ENCODE peak calls at places on chromosome 1, in six cellular contexts. K is T follicular helper cell, C is endothelial cell, Y is upper lobe of right lung, H is ecto neural progenitor cell, J is T-helper 17 cell. W is an unnamed sample.

GRCh38 chr1:246372502-246372901 is 134.6 kb downstream of the SMYD3 start:
- DNase-seq in Y (no peak), H (no peak), J (no peak), C (no peak), K (no peak), W (no peak)

GRCh38 chr1:42211224-42211623 is 46.7 kb upstream of the GUCA2A start:
- DNase-seq in K (no peak), C (no peak), Y (no peak), H (no peak), J (no peak), W (no peak)

GRCh38 chr1:76124196-76124595 is 49.6 kb downstream of the ST6GALNAC3 start:
- DNase-seq in H (no peak), Y (no peak), J (no peak), C (no peak), K (no peak), W (no peak)

GRCh38 chr1:186595969-186596368 is 84.3 kb downstream of the PTGS2 start:
- DNase-seq in Y (no peak), H (no peak), J (no peak), K (no peak), C (no peak), W (no peak)

GRCh38 chr1:151839457-151840409 is at the start of gene C2CD4D:
- DNase-seq in H (peak), Y (peak), J (peak), K (peak), C (peak), W (peak)

GRCh38 chr1:66282343-66282852 is 251.6 kb upstream of the SGIP1 start:
- DNase-seq in Y (no peak), H (no peak), C (no peak), K (peak), J (peak), W (no peak)

GRCh38 chr1:119885903-119886783 is 10.2 kb downstream of the ADAM30 start:
- DNase-seq in C (peak), H (peak), K (peak), Y (peak), J (peak), W (peak)

GRCh38 chr1:15767941-15768340 is 9.3 kb downstream of the FBLIM1 start:
- DNase-seq in K (no peak), C (no peak), H (no peak), J (no peak), Y (no peak), W (no peak)

GRCh38 chr1:58946390-58946789 is 162.5 kb upstream of the JUN start:
- DNase-seq in H (no peak), J (no peak), Y (no peak), C (no peak), K (no peak), W (no peak)

GRCh38 chr1:226882631-226883409 is 12.4 kb downstream of the PSEN2 start:
- DNase-seq in Y (no peak), C (no peak), H (no peak), K (no peak), J (no peak), W (no peak)

GRCh38 chr1:24190970-24191570 is 4.0 kb upstream of the IFNLR1 start:
- DNase-seq in J (no peak), Y (no peak), H (no peak), K (no peak), C (no peak), W (no peak)

GRCh38 chr1:21901473-21901847 is 35.6 kb downstream of the HSPG2 start:
- DNase-seq in Y (no peak), H (no peak), K (no peak), C (no peak), J (no peak), W (no peak)

GRCh38 chr1:66335859-66336640 is 197.9 kb upstream of the SGIP1 start:
- DNase-seq in K (peak), Y (peak), J (peak), C (peak), H (no peak), W (no peak)

GRCh38 chr1:38997901-38998190 is 6.8 kb downstream of the AKIRIN1 start:
- DNase-seq in K (no peak), J (no peak), H (no peak), Y (no peak), C (no peak), W (no peak)

GRCh38 chr1:97186381-97186780 is 464.8 kb downstream of the PTBP2 start:
- DNase-seq in H (no peak), J (no peak), Y (no peak), C (peak), K (no peak), W (peak)

GRCh38 chr1:9892563-9893528 is 17.2 kb downstream of the CTNNBIP1 start:
- DNase-seq in J (no peak), H (no peak), K (no peak), Y (no peak), C (no peak), W (no peak)

GRCh38 chr1:245873068-245873467 is 634.0 kb downstream of the SMYD3 start:
- DNase-seq in K (no peak), H (no peak), J (no peak), Y (no peak), C (no peak), W (no peak)

GRCh38 chr1:231326248-231326647 is 11.4 kb downstream of the EXOC8 start:
- DNase-seq in C (no peak), Y (no peak), J (no peak), K (no peak), H (no peak), W (no peak)

GRCh38 chr1:231485029-231485784 is 43.3 kb upstream of the TSNAX start:
- DNase-seq in J (no peak), H (no peak), C (no peak), K (no peak), Y (no peak), W (no peak)

GRCh38 chr1:53478186-53478585 is 19.0 kb downstream of the DMRTB1 start:
- DNase-seq in C (no peak), K (no peak), J (no peak), Y (peak), H (no peak), W (peak)

GRCh38 chr1:36420836-36421317 is 23.2 kb upstream of the LSM10 start:
- DNase-seq in J (peak), C (peak), Y (peak), K (peak), H (peak), W (peak)

GRCh38 chr1:66368261-66368660 is 165.7 kb upstream of the SGIP1 start:
- DNase-seq in Y (no peak), H (no peak), K (no peak), J (no peak), C (no peak), W (no peak)

GRCh38 chr1:109454497-109455133 is 11.7 kb upstream of the SYPL2 start:
- DNase-seq in J (no peak), C (no peak), H (no peak), K (no peak), Y (no peak), W (no peak)

GRCh38 chr1:112998592-112999235 is 42.7 kb upstream of the SLC16A1 start:
- DNase-seq in Y (no peak), K (no peak), C (no peak), H (no peak), J (no peak), W (peak)

GRCh38 chr1:241821363-241821762 is 26.6 kb upstream of the EXO1 start:
- DNase-seq in K (no peak), C (no peak), J (no peak), Y (no peak), H (no peak), W (no peak)

GRCh38 chr1:5140136-5140535 is 485.7 kb downstream of the AJAP1 start:
- DNase-seq in H (no peak), J (no peak), Y (no peak), C (no peak), K (no peak), W (no peak)